ENCODE peak calls at places on chromosomes 3 and 15, in four cellular contexts. One of them, this sample, is unnamed.

GRCh38 chr3:126472277-126473006 is 3.2 kb downstream of the ZXDC start:
- DNase-seq in GM04504: peak; percentile 87
- DNase-seq in brain microvascular endothelial cell: peak; percentile 56
- DNase-seq in NCI-H1436 treated with DMSO at 0.1 percent for 48 hours: peak; percentile 77
- DNase-seq in this sample: peak; percentile 71

GRCh38 chr15:60972301-60972700 is 256.8 kb downstream of the RORA start:
- DNase-seq in GM04504: peak; percentile 77
- DNase-seq in brain microvascular endothelial cell: peak; percentile 89
- DNase-seq in NCI-H1436 treated with DMSO at 0.1 percent for 48 hours: no peak
- DNase-seq in this sample: no peak

GRCh38 chr3:58052373-58053273 is 44.4 kb downstream of the FLNB start:
- DNase-seq in GM04504: peak; percentile 91
- DNase-seq in brain microvascular endothelial cell: peak; percentile 98
- DNase-seq in NCI-H1436 treated with DMSO at 0.1 percent for 48 hours: no peak
- DNase-seq in this sample: peak; percentile 78

GRCh38 chr3:113623324-113623723 is 73.1 kb downstream of the USF3 start:
- DNase-seq in GM04504: no peak
- DNase-seq in brain microvascular endothelial cell: no peak
- DNase-seq in NCI-H1436 treated with DMSO at 0.1 percent for 48 hours: no peak
- DNase-seq in this sample: no peak

GRCh38 chr3:58608648-58609047 is 31.5 kb upstream of the FAM107A start:
- DNase-seq in GM04504: no peak
- DNase-seq in brain microvascular endothelial cell: no peak
- DNase-seq in NCI-H1436 treated with DMSO at 0.1 percent for 48 hours: no peak
- DNase-seq in this sample: no peak

GRCh38 chr3:73508330-73508954 is 116.3 kb downstream of the PDZRN3 start:
- DNase-seq in GM04504: no peak
- DNase-seq in brain microvascular endothelial cell: peak; percentile 61
- DNase-seq in NCI-H1436 treated with DMSO at 0.1 percent for 48 hours: no peak
- DNase-seq in this sample: peak; percentile 59

GRCh38 chr15:73683624-73684536 is at the start of gene CD276:
- DNase-seq in GM04504: peak; percentile 66
- DNase-seq in brain microvascular endothelial cell: peak; percentile 51
- DNase-seq in NCI-H1436 treated with DMSO at 0.1 percent for 48 hours: no peak
- DNase-seq in this sample: peak; percentile 80

GRCh38 chr15:31065824-31066223 is 35.7 kb downstream of the TRPM1 start:
- DNase-seq in GM04504: no peak
- DNase-seq in brain microvascular endothelial cell: no peak
- DNase-seq in NCI-H1436 treated with DMSO at 0.1 percent for 48 hours: no peak
- DNase-seq in this sample: no peak

GRCh38 chr3:135531996-135532395 is 433.5 kb upstream of the PPP2R3A start:
- DNase-seq in GM04504: no peak
- DNase-seq in brain microvascular endothelial cell: no peak
- DNase-seq in NCI-H1436 treated with DMSO at 0.1 percent for 48 hours: no peak
- DNase-seq in this sample: no peak

GRCh38 chr3:186932281-186933181 is 2.2 kb downstream of the ST6GAL1 start:
- DNase-seq in GM04504: no peak
- DNase-seq in brain microvascular endothelial cell: no peak
- DNase-seq in NCI-H1436 treated with DMSO at 0.1 percent for 48 hours: no peak
- DNase-seq in this sample: no peak

GRCh38 chr15:60477991-60478632 is 830 bp downstream of the ICE2 start:
- DNase-seq in GM04504: no peak
- DNase-seq in brain microvascular endothelial cell: peak; percentile 19
- DNase-seq in NCI-H1436 treated with DMSO at 0.1 percent for 48 hours: no peak
- DNase-seq in this sample: no peak

GRCh38 chr3:55795736-55796135 is 308.6 kb upstream of the WNT5A start:
- DNase-seq in GM04504: no peak
- DNase-seq in brain microvascular endothelial cell: peak; percentile 20
- DNase-seq in NCI-H1436 treated with DMSO at 0.1 percent for 48 hours: no peak
- DNase-seq in this sample: no peak

GRCh38 chr3:120102674-120103073 is 8.4 kb upstream of the GSK3B start:
- DNase-seq in GM04504: no peak
- DNase-seq in brain microvascular endothelial cell: no peak
- DNase-seq in NCI-H1436 treated with DMSO at 0.1 percent for 48 hours: peak; percentile 43
- DNase-seq in this sample: peak; percentile 63

GRCh38 chr15:47997170-47997569 is 123.6 kb upstream of the SLC24A5 start:
- DNase-seq in GM04504: no peak
- DNase-seq in brain microvascular endothelial cell: no peak
- DNase-seq in NCI-H1436 treated with DMSO at 0.1 percent for 48 hours: no peak
- DNase-seq in this sample: no peak

GRCh38 chr15:38867556-38867955 is 302.9 kb upstream of the RASGRP1 start:
- DNase-seq in GM04504: no peak
- DNase-seq in brain microvascular endothelial cell: no peak
- DNase-seq in NCI-H1436 treated with DMSO at 0.1 percent for 48 hours: no peak
- DNase-seq in this sample: no peak

GRCh38 chr3:46021516-46021915 is 5.8 kb downstream of the XCR1 start:
- DNase-seq in GM04504: no peak
- DNase-seq in brain microvascular endothelial cell: no peak
- DNase-seq in NCI-H1436 treated with DMSO at 0.1 percent for 48 hours: no peak
- DNase-seq in this sample: no peak

GRCh38 chr15:39171944-39172368 is 408.9 kb upstream of the THBS1 start:
- DNase-seq in GM04504: peak; percentile 91
- DNase-seq in brain microvascular endothelial cell: peak; percentile 96
- DNase-seq in NCI-H1436 treated with DMSO at 0.1 percent for 48 hours: peak; percentile 16
- DNase-seq in this sample: peak; percentile 56

GRCh38 chr3:5195605-5196004 is 8.1 kb downstream of the EDEM1 start:
- DNase-seq in GM04504: no peak
- DNase-seq in brain microvascular endothelial cell: no peak
- DNase-seq in NCI-H1436 treated with DMSO at 0.1 percent for 48 hours: no peak
- DNase-seq in this sample: no peak

GRCh38 chr15:80219955-80220354 is 32.1 kb downstream of the CTXND1 start:
- DNase-seq in GM04504: no peak
- DNase-seq in brain microvascular endothelial cell: no peak
- DNase-seq in NCI-H1436 treated with DMSO at 0.1 percent for 48 hours: no peak
- DNase-seq in this sample: no peak

GRCh38 chr3:167228135-167228534 is 152.0 kb downstream of the ZBBX start:
- DNase-seq in GM04504: no peak
- DNase-seq in brain microvascular endothelial cell: no peak
- DNase-seq in NCI-H1436 treated with DMSO at 0.1 percent for 48 hours: no peak
- DNase-seq in this sample: no peak

GRCh38 chr3:37024820-37025405 is 31.6 kb downstream of the MLH1 start:
- DNase-seq in GM04504: no peak
- DNase-seq in brain microvascular endothelial cell: no peak
- DNase-seq in NCI-H1436 treated with DMSO at 0.1 percent for 48 hours: no peak
- DNase-seq in this sample: no peak

GRCh38 chr3:27666708-27667107 is 55.4 kb downstream of the EOMES start:
- DNase-seq in GM04504: peak; percentile 72
- DNase-seq in brain microvascular endothelial cell: peak; percentile 87
- DNase-seq in NCI-H1436 treated with DMSO at 0.1 percent for 48 hours: no peak
- DNase-seq in this sample: no peak

GRCh38 chr15:35173444-35174118 is 88.5 kb upstream of the NANOGP8 start:
- DNase-seq in GM04504: no peak
- DNase-seq in brain microvascular endothelial cell: peak; percentile 14
- DNase-seq in NCI-H1436 treated with DMSO at 0.1 percent for 48 hours: no peak
- DNase-seq in this sample: no peak

GRCh38 chr15:31353931-31354330 is 27.3 kb downstream of the KLF13 start:
- DNase-seq in GM04504: no peak
- DNase-seq in brain microvascular endothelial cell: no peak
- DNase-seq in NCI-H1436 treated with DMSO at 0.1 percent for 48 hours: no peak
- DNase-seq in this sample: no peak

GRCh38 chr15:35123743-35124142 is 38.6 kb upstream of the NANOGP8 start:
- DNase-seq in GM04504: no peak
- DNase-seq in brain microvascular endothelial cell: no peak
- DNase-seq in NCI-H1436 treated with DMSO at 0.1 percent for 48 hours: no peak
- DNase-seq in this sample: no peak

GRCh38 chr3:159059395-159059794 is 257.5 kb downstream of the MFSD1 start:
- DNase-seq in GM04504: no peak
- DNase-seq in brain microvascular endothelial cell: no peak
- DNase-seq in NCI-H1436 treated with DMSO at 0.1 percent for 48 hours: no peak
- DNase-seq in this sample: no peak

GRCh38 chr3:18010001-18010400 is 267.6 kb upstream of the TBC1D5 start:
- DNase-seq in GM04504: no peak
- DNase-seq in brain microvascular endothelial cell: no peak
- DNase-seq in NCI-H1436 treated with DMSO at 0.1 percent for 48 hours: no peak
- DNase-seq in this sample: no peak

GRCh38 chr3:70000563-70001081 is 1.1 kb downstream of the SAMMSON start:
- DNase-seq in GM04504: no peak
- DNase-seq in brain microvascular endothelial cell: no peak
- DNase-seq in NCI-H1436 treated with DMSO at 0.1 percent for 48 hours: no peak
- DNase-seq in this sample: no peak

GRCh38 chr15:42102646-42103235 is 8.4 kb upstream of the PLA2G4D start:
- DNase-seq in GM04504: no peak
- DNase-seq in brain microvascular endothelial cell: no peak
- DNase-seq in NCI-H1436 treated with DMSO at 0.1 percent for 48 hours: no peak
- DNase-seq in this sample: no peak

GRCh38 chr3:136883967-136884720 is 22.1 kb downstream of the NCK1 start:
- DNase-seq in GM04504: no peak
- DNase-seq in brain microvascular endothelial cell: no peak
- DNase-seq in NCI-H1436 treated with DMSO at 0.1 percent for 48 hours: no peak
- DNase-seq in this sample: no peak

GRCh38 chr3:103992469-103992868 is 1374.2 kb upstream of the ALCAM start:
- DNase-seq in GM04504: no peak
- DNase-seq in brain microvascular endothelial cell: no peak
- DNase-seq in NCI-H1436 treated with DMSO at 0.1 percent for 48 hours: no peak
- DNase-seq in this sample: no peak

GRCh38 chr3:13770390-13771169 is 109.3 kb downstream of the WNT7A start:
- DNase-seq in GM04504: no peak
- DNase-seq in brain microvascular endothelial cell: no peak
- DNase-seq in NCI-H1436 treated with DMSO at 0.1 percent for 48 hours: no peak
- DNase-seq in this sample: peak; percentile 19

This sample was measured in stomach.